ENCODE peak calls at places on chromosomes 16 and 17, in eight cellular contexts. One of them, this sample, is unnamed.

GRCh38 chr17:75138519-75138918 is 7.0 kb upstream of the NT5C start:
- DNase-seq in cardiac fibroblast: no peak
- DNase-seq in body of pancreas: no peak
- DNase-seq in neural progenitor cell: no peak
- DNase-seq in left ventricle myocardium inferior: no peak
- DNase-seq in astrocyte of the spinal cord: no peak
- DNase-seq in fibroblast of pulmonary artery: no peak
- DNase-seq in fibroblast of the aortic adventitia: no peak
- DNase-seq in this sample: no peak

GRCh38 chr16:83441523-83441922 is 366.3 kb upstream of the HSBP1 start:
- DNase-seq in fibroblast of pulmonary artery: no peak
- DNase-seq in fibroblast of the aortic adventitia: no peak
- DNase-seq in neural progenitor cell: no peak
- DNase-seq in cardiac fibroblast: no peak
- DNase-seq in body of pancreas: no peak
- DNase-seq in left ventricle myocardium inferior: no peak
- DNase-seq in astrocyte of the spinal cord: no peak
- DNase-seq in this sample: peak

GRCh38 chr17:77466140-77466539 is 325.4 kb downstream of the SEC14L1 start:
- DNase-seq in left ventricle myocardium inferior: no peak
- DNase-seq in fibroblast of the aortic adventitia: no peak
- DNase-seq in astrocyte of the spinal cord: peak
- DNase-seq in body of pancreas: no peak
- DNase-seq in neural progenitor cell: peak
- DNase-seq in fibroblast of pulmonary artery: no peak
- DNase-seq in cardiac fibroblast: no peak
- DNase-seq in this sample: no peak

GRCh38 chr16:67936876-67937605 is 391 bp upstream of the PSMB10 start:
- DNase-seq in body of pancreas: peak
- DNase-seq in left ventricle myocardium inferior: no peak
- DNase-seq in fibroblast of the aortic adventitia: no peak
- DNase-seq in neural progenitor cell: no peak
- DNase-seq in fibroblast of pulmonary artery: peak
- DNase-seq in astrocyte of the spinal cord: no peak
- DNase-seq in cardiac fibroblast: no peak
- DNase-seq in this sample: no peak

GRCh38 chr16:57087003-57087402 is 5.4 kb upstream of the CPNE2 start:
- DNase-seq in fibroblast of pulmonary artery: no peak
- DNase-seq in body of pancreas: no peak
- DNase-seq in neural progenitor cell: no peak
- DNase-seq in cardiac fibroblast: no peak
- DNase-seq in astrocyte of the spinal cord: no peak
- DNase-seq in left ventricle myocardium inferior: no peak
- DNase-seq in fibroblast of the aortic adventitia: no peak
- DNase-seq in this sample: no peak

GRCh38 chr16:20621406-20621805 is 45.2 kb upstream of the ACSM2B start:
- DNase-seq in astrocyte of the spinal cord: no peak
- DNase-seq in left ventricle myocardium inferior: no peak
- DNase-seq in neural progenitor cell: no peak
- DNase-seq in fibroblast of pulmonary artery: no peak
- DNase-seq in body of pancreas: no peak
- DNase-seq in cardiac fibroblast: no peak
- DNase-seq in fibroblast of the aortic adventitia: no peak
- DNase-seq in this sample: no peak

GRCh38 chr17:77186141-77186604 is 45.4 kb downstream of the SEC14L1 start:
- DNase-seq in neural progenitor cell: no peak
- DNase-seq in astrocyte of the spinal cord: no peak
- DNase-seq in left ventricle myocardium inferior: peak
- DNase-seq in fibroblast of pulmonary artery: no peak
- DNase-seq in cardiac fibroblast: no peak
- DNase-seq in body of pancreas: peak
- DNase-seq in fibroblast of the aortic adventitia: no peak
- DNase-seq in this sample: no peak

GRCh38 chr17:79754359-79754758 is 23.6 kb upstream of the CBX2 start:
- DNase-seq in fibroblast of pulmonary artery: no peak
- DNase-seq in left ventricle myocardium inferior: no peak
- DNase-seq in astrocyte of the spinal cord: no peak
- DNase-seq in fibroblast of the aortic adventitia: no peak
- DNase-seq in body of pancreas: no peak
- DNase-seq in neural progenitor cell: no peak
- DNase-seq in cardiac fibroblast: no peak
- DNase-seq in this sample: no peak

GRCh38 chr16:57571098-57571497 is 28.7 kb downstream of the ADGRG5 start:
- DNase-seq in astrocyte of the spinal cord: no peak
- DNase-seq in neural progenitor cell: no peak
- DNase-seq in left ventricle myocardium inferior: no peak
- DNase-seq in cardiac fibroblast: no peak
- DNase-seq in body of pancreas: no peak
- DNase-seq in fibroblast of the aortic adventitia: no peak
- DNase-seq in fibroblast of pulmonary artery: no peak
- DNase-seq in this sample: no peak

GRCh38 chr17:63841350-63842172 is 924 bp downstream of the SMARCD2 start:
- DNase-seq in fibroblast of the aortic adventitia: peak
- DNase-seq in left ventricle myocardium inferior: peak
- DNase-seq in cardiac fibroblast: peak
- DNase-seq in fibroblast of pulmonary artery: peak
- DNase-seq in neural progenitor cell: peak
- DNase-seq in astrocyte of the spinal cord: peak
- DNase-seq in body of pancreas: peak
- DNase-seq in this sample: peak

GRCh38 chr17:72618018-72618509 is 474.4 kb downstream of the SLC39A11 start:
- DNase-seq in neural progenitor cell: peak
- DNase-seq in astrocyte of the spinal cord: no peak
- DNase-seq in fibroblast of pulmonary artery: peak
- DNase-seq in body of pancreas: peak
- DNase-seq in cardiac fibroblast: peak
- DNase-seq in left ventricle myocardium inferior: no peak
- DNase-seq in fibroblast of the aortic adventitia: no peak
- DNase-seq in this sample: no peak

GRCh38 chr17:42097691-42098661 is at the start of gene ZNF385C:
- DNase-seq in body of pancreas: peak
- DNase-seq in fibroblast of pulmonary artery: no peak
- DNase-seq in left ventricle myocardium inferior: no peak
- DNase-seq in fibroblast of the aortic adventitia: no peak
- DNase-seq in astrocyte of the spinal cord: no peak
- DNase-seq in cardiac fibroblast: no peak
- DNase-seq in neural progenitor cell: peak
- DNase-seq in this sample: no peak

GRCh38 chr17:82600731-82601446 is 47.4 kb downstream of the WDR45B start:
- DNase-seq in left ventricle myocardium inferior: no peak
- DNase-seq in neural progenitor cell: no peak
- DNase-seq in astrocyte of the spinal cord: no peak
- DNase-seq in cardiac fibroblast: no peak
- DNase-seq in fibroblast of the aortic adventitia: no peak
- DNase-seq in body of pancreas: no peak
- DNase-seq in fibroblast of pulmonary artery: no peak
- DNase-seq in this sample: no peak

GRCh38 chr17:37711113-37711512 is 33.7 kb downstream of the HNF1B start:
- DNase-seq in neural progenitor cell: no peak
- DNase-seq in body of pancreas: peak
- DNase-seq in fibroblast of the aortic adventitia: no peak
- DNase-seq in cardiac fibroblast: no peak
- DNase-seq in fibroblast of pulmonary artery: no peak
- DNase-seq in left ventricle myocardium inferior: no peak
- DNase-seq in astrocyte of the spinal cord: no peak
- DNase-seq in this sample: no peak

GRCh38 chr17:37710344-37710886 is 34.4 kb downstream of the HNF1B start:
- DNase-seq in neural progenitor cell: peak
- DNase-seq in fibroblast of pulmonary artery: peak
- DNase-seq in left ventricle myocardium inferior: no peak
- DNase-seq in fibroblast of the aortic adventitia: peak
- DNase-seq in cardiac fibroblast: peak
- DNase-seq in body of pancreas: peak
- DNase-seq in astrocyte of the spinal cord: peak
- DNase-seq in this sample: peak

GRCh38 chr17:37708616-37709212 is 36.1 kb downstream of the HNF1B start:
- DNase-seq in cardiac fibroblast: no peak
- DNase-seq in fibroblast of pulmonary artery: no peak
- DNase-seq in left ventricle myocardium inferior: no peak
- DNase-seq in neural progenitor cell: no peak
- DNase-seq in astrocyte of the spinal cord: peak
- DNase-seq in body of pancreas: peak
- DNase-seq in fibroblast of the aortic adventitia: no peak
- DNase-seq in this sample: no peak

GRCh38 chr17:37706446-37706845 is 38.4 kb downstream of the HNF1B start:
- DNase-seq in left ventricle myocardium inferior: no peak
- DNase-seq in body of pancreas: no peak
- DNase-seq in fibroblast of pulmonary artery: no peak
- DNase-seq in neural progenitor cell: no peak
- DNase-seq in cardiac fibroblast: no peak
- DNase-seq in astrocyte of the spinal cord: no peak
- DNase-seq in fibroblast of the aortic adventitia: no peak
- DNase-seq in this sample: peak

GRCh38 chr17:37708008-37708615 is 36.7 kb downstream of the HNF1B start:
- DNase-seq in left ventricle myocardium inferior: no peak
- DNase-seq in neural progenitor cell: no peak
- DNase-seq in body of pancreas: peak
- DNase-seq in astrocyte of the spinal cord: no peak
- DNase-seq in fibroblast of pulmonary artery: no peak
- DNase-seq in fibroblast of the aortic adventitia: no peak
- DNase-seq in cardiac fibroblast: no peak
- DNase-seq in this sample: no peak
- H3K4me3 ChIP-seq in left ventricle myocardium inferior: no peak
- H3K4me3 ChIP-seq in neural progenitor cell: no peak
- H3K4me3 ChIP-seq in body of pancreas: no peak
- H3K4me3 ChIP-seq in astrocyte of the spinal cord: no peak
- H3K4me3 ChIP-seq in fibroblast of pulmonary artery: no peak
- H3K4me3 ChIP-seq in fibroblast of the aortic adventitia: no peak
- H3K4me3 ChIP-seq in cardiac fibroblast: no peak
- H3K4me3 ChIP-seq in this sample: no peak

DNA sequence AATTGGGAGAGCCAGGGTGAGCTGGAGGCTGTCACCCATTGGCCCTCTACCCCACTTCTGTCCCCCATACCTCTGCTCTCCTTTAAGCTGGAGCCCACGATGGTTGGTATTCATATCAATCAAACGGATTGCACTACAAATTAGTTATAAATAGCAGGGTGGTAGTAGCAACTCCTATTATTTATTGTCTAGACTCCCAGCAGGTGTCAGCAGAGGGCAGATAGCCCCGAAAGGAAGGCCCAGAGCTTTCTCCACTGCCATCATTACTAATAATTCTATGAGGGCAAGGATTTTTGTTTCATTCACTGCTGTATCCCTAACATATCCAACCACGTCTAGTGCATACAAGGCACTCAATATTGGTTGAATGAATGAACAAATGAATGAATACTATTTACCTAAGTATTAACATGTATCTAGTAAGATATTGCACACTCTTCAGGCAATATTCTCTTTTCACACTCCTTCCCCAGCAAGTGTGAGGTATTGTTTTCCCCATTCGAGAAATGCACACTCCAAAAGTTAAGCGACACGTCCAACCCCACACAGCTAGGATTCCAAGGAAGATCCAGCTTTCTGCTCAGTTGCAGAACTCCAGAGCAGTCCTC is 6.3 kb downstream of the C17orf50 start:
- DNase-seq in cardiac fibroblast: peak
- DNase-seq in astrocyte of the spinal cord: peak
- DNase-seq in neural progenitor cell: no peak
- DNase-seq in fibroblast of the aortic adventitia: peak
- DNase-seq in body of pancreas: peak
- DNase-seq in left ventricle myocardium inferior: no peak
- DNase-seq in fibroblast of pulmonary artery: peak
- DNase-seq in this sample: peak
- TF ChIP-seq CTCF in cardiac fibroblast: peak
- TF ChIP-seq CTCF in astrocyte of the spinal cord: peak
- TF ChIP-seq CTCF in neural progenitor cell: peak
- TF ChIP-seq CTCF in fibroblast of the aortic adventitia: peak
- TF ChIP-seq CTCF in body of pancreas: peak
- TF ChIP-seq CTCF in left ventricle myocardium inferior: peak
- TF ChIP-seq CTCF in fibroblast of pulmonary artery: peak
- TF ChIP-seq CTCF in this sample: peak

GRCh38 chr16:74774223-74775139 is at the start of gene FA2H:
- DNase-seq in left ventricle myocardium inferior: peak
- DNase-seq in body of pancreas: peak
- DNase-seq in fibroblast of the aortic adventitia: no peak
- DNase-seq in neural progenitor cell: peak
- DNase-seq in cardiac fibroblast: peak
- DNase-seq in fibroblast of pulmonary artery: peak
- DNase-seq in astrocyte of the spinal cord: peak
- DNase-seq in this sample: no peak
- H3K4me3 ChIP-seq in left ventricle myocardium inferior: peak
- H3K4me3 ChIP-seq in body of pancreas: peak
- H3K4me3 ChIP-seq in fibroblast of the aortic adventitia: no peak
- H3K4me3 ChIP-seq in neural progenitor cell: peak
- H3K4me3 ChIP-seq in cardiac fibroblast: no peak
- H3K4me3 ChIP-seq in fibroblast of pulmonary artery: no peak
- H3K4me3 ChIP-seq in astrocyte of the spinal cord: no peak
- H3K4me3 ChIP-seq in this sample: no peak

DNA sequence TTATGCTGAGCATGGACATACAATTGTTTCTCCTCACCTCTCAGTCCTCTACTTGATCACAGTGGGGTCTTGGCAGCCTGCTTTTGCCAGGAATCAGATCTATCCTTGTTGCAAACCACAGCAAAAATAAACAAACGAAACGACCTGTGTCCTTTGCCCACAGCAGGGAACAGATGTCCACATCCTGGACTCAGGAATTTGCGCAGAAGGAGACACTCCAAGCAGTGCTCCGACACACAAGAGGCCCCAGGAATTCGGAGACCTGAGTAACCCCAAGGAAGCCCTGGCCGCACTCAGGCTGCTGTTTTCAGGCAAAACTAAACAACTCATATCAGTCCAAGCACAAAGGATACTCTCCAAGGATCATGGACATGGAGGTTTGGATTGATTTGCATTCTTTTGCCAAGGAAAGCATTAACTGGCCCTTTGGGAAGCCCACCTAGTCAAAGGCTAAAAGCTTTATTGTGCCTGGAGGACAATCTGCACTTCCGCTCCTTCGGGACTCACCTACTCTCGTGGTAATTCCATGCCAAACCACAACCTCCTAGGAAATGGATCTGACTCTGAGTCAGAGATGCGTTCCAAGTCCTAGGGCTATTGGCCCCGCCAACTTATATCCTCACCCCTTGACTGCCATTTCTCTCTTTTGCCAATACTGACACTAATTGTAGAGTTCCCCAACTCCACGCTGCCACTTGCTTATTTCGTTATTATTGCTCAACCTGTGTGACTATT is 271.1 kb upstream of the CDH11 start:
- DNase-seq in fibroblast of the aortic adventitia: no peak
- DNase-seq in left ventricle myocardium inferior: no peak
- DNase-seq in fibroblast of pulmonary artery: no peak
- DNase-seq in astrocyte of the spinal cord: peak
- DNase-seq in neural progenitor cell: no peak
- DNase-seq in cardiac fibroblast: no peak
- DNase-seq in body of pancreas: no peak
- DNase-seq in this sample: no peak
- TF ChIP-seq CTCF in fibroblast of the aortic adventitia: no peak
- TF ChIP-seq CTCF in left ventricle myocardium inferior: no peak
- TF ChIP-seq CTCF in fibroblast of pulmonary artery: no peak
- TF ChIP-seq CTCF in astrocyte of the spinal cord: no peak
- TF ChIP-seq CTCF in neural progenitor cell: no peak
- TF ChIP-seq CTCF in cardiac fibroblast: no peak
- TF ChIP-seq CTCF in body of pancreas: no peak
- TF ChIP-seq CTCF in this sample: no peak

This sample was measured in AG10803.